ENCODE peak calls at places on chromosomes 6 and 20, in five cellular contexts. G is left ventricle myocardium inferior; U is neural progenitor cell; Y is CD8-positive, alpha-beta memory T cell; S is WERI-Rb-1. F is an unnamed sample.

GRCh38 chr6:110095101-110095500 is 84.4 kb downstream of the WASF1 start:
- DNase-seq in G (no peak), U (no peak), Y (no peak), S (no peak), F (no peak)

GRCh38 chr20:54188132-54188835 is 14.5 kb upstream of the CYP24A1 start:
- DNase-seq in G (no peak), U (no peak), Y (no peak), S (no peak), F (no peak)

GRCh38 chr20:916825-917224 is 691 bp upstream of the ANGPT4 start:
- DNase-seq in G (no peak), U (peak; percentile 13), Y (no peak), S (no peak), F (peak; percentile 66)

GRCh38 chr6:90039911-90040310 is 145.6 kb downstream of the GJA10 start:
- DNase-seq in G (no peak), U (no peak), Y (no peak), S (no peak), F (no peak)

GRCh38 chr6:38262041-38262440 is 377.7 kb downstream of the BTBD9 start:
- DNase-seq in G (no peak), U (no peak), Y (no peak), S (no peak), F (no peak)

GRCh38 chr6:12605888-12606345 is 110.7 kb upstream of the PHACTR1 start:
- DNase-seq in G (peak; percentile 15), U (peak; percentile 85), Y (no peak), S (peak; percentile 73), F (peak; percentile 27)

GRCh38 chr20:44056010-44056698 is 130.8 kb downstream of the JPH2 start:
- DNase-seq in G (no peak), U (peak; percentile 72), Y (peak; percentile 77), S (peak; percentile 45), F (peak; percentile 79)

GRCh38 chr6:43636312-43636667 is 650 bp downstream of the MAD2L1BP start:
- DNase-seq in G (no peak), U (no peak), Y (no peak), S (no peak), F (no peak)

GRCh38 chr6:113018351-113019151 is 671.4 kb downstream of the RFPL4B start:
- DNase-seq in G (no peak), U (no peak), Y (no peak), S (no peak), F (no peak)

GRCh38 chr20:3753098-3753497 is 14.5 kb downstream of the ADISSP start:
- DNase-seq in G (no peak), U (peak; percentile 85), Y (peak; percentile 65), S (peak; percentile 60), F (peak; percentile 94)

GRCh38 chr20:5402903-5403531 is 86.3 kb upstream of the PROKR2 start:
- DNase-seq in G (no peak), U (peak; percentile 67), Y (no peak), S (peak; percentile 59), F (peak; percentile 63)

GRCh38 chr6:125182237-125183018 is 28.9 kb downstream of the TPD52L1 start:
- DNase-seq in G (no peak), U (no peak), Y (no peak), S (no peak), F (no peak)

GRCh38 chr20:18263723-18264122 is 24.6 kb upstream of the ZNF133 start:
- DNase-seq in G (no peak), U (no peak), Y (no peak), S (no peak), F (no peak)

GRCh38 chr20:6469695-6470094 is 297.8 kb upstream of the BMP2 start:
- DNase-seq in G (no peak), U (no peak), Y (no peak), S (no peak), F (no peak)

GRCh38 chr6:29841030-29841429 is 13.4 kb downstream of the HLA-G start:
- DNase-seq in G (no peak), U (no peak), Y (no peak), S (no peak), F (no peak)

GRCh38 chr6:149385998-149386646 is 13.9 kb upstream of the SUMO4 start:
- DNase-seq in G (no peak), U (no peak), Y (no peak), S (no peak), F (no peak)

GRCh38 chr6:149379977-149380376 is 20.1 kb upstream of the SUMO4 start:
- DNase-seq in G (no peak), U (no peak), Y (no peak), S (no peak), F (no peak)

GRCh38 chr6:149384464-149384863 is 15.6 kb upstream of the SUMO4 start:
- DNase-seq in G (no peak), U (no peak), Y (no peak), S (no peak), F (no peak)

GRCh38 chr6:149383371-149383770 is 16.7 kb upstream of the SUMO4 start:
- DNase-seq in G (no peak), U (no peak), Y (no peak), S (no peak), F (no peak)

GRCh38 chr6:149380523-149380922 is 19.5 kb upstream of the SUMO4 start:
- DNase-seq in G (no peak), U (no peak), Y (no peak), S (no peak), F (no peak)
- H3K4me3 ChIP-seq in G (no peak overlapping the region), U (no peak overlapping the region), Y (no peak overlapping the region), S (no peak overlapping the region), F (no peak overlapping the region)

DNA sequence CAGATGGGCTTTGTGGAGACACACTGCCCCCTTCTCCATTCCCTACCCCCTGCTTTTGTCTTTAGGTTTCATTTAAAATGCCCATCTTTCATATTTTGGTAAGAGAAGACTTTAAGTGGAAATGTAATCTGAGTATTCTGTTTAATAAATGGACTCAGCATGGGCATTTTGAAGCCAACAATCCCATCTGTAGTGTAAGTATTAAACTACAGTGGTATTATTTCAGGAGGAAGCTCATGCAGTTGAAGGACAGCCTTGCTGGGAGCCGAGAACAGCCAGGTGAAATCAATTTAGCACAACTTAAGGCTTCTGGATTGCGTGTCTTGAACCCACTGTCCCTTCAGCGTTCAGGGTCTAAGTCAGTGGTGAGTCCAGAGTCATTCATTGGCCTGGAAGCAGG is 63.5 kb downstream of the AKAP12 start:
- DNase-seq in G (no peak), U (no peak), Y (no peak), S (no peak), F (no peak)
- H3K36me3 ChIP-seq in G (peaks cover under 1% of the 10 kb centered on the region), U (no peaks in the 10 kb centered on the region), Y (no peaks in the 10 kb centered on the region), S (no peaks in the 10 kb centered on the region), F (no peaks in the 10 kb centered on the region)

DNA sequence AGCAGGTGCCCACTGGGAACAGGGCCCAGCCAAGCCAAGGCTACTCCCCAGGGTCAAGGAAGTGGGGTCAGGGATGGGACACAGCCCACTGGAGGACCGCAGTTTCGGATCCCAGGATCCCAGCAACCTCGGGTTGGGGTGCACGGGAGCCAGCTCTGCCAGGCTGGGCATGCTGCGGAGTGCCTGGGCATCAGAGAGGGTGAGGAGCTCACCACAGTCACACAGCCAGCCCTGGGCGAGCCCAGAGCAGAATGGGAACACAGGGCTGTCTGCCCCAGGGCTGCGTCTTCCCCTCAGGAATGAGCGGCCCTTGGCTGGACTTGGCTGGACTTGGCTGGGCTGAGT is 74.3 kb upstream of the SLCO4A1 start:
- DNase-seq in G (no peak), U (no peak), Y (no peak), S (no peak), F (no peak)
- H3K27me3 ChIP-seq in G (peaks cover 17% of the 10 kb centered on the region), U (peaks cover 7% of the 10 kb centered on the region), Y (no peaks in the 10 kb centered on the region), S (no peaks in the 10 kb centered on the region), F (no peaks in the 10 kb centered on the region)

GRCh38 chr6:83729871-83730270 is 21.0 kb upstream of the SNAP91 start:
- DNase-seq in G (no peak), U (no peak), Y (no peak), S (no peak), F (no peak)
- H3K4me3 ChIP-seq in G (no peak overlapping the region), U (no peak overlapping the region), Y (no peak overlapping the region), S (no peak overlapping the region), F (no peak overlapping the region)

DNA sequence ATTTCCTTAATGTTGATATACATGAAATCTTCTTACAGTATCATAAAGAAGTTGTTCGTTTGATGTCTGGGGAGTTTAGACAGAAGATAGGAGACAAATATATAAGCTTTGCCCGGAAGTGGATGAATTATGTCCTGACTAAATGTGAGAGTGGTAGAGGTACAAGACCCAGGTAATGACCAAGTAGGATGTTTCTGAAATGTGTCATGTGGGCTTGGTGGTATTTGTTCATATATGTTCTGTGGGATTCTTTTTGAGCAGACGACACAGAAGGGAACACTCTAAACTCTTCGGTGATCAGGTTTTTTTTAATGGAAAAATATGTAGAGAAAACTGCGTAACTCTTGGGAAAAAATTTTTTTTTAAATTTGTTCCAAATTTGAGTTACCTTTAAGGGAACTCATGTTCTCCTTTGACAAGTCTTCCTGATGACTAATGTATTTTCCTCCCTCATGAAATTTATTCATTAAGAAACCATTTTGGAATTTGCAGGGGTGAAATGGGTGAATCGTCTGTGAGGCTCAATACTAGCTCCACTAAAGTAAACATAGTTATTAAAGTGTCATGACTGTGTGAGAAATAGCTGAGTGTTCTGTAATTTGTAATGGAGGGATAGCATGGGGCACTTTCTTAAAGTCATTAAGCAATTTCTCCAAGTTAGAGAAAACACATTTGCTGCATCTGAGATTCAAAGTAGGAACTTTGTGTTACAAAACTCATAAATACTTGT is 100.6 kb downstream of the MAP3K4 start:
- DNase-seq in G (no peak), U (no peak), Y (no peak), S (no peak), F (no peak)
- H3K36me3 ChIP-seq in G (peaks cover 93% of the 10 kb centered on the region), U (peaks cover 17% of the 10 kb centered on the region), Y (peaks cover 30% of the 10 kb centered on the region), S (peaks cover 58% of the 10 kb centered on the region), F (peaks cover 26% of the 10 kb centered on the region)

DNA sequence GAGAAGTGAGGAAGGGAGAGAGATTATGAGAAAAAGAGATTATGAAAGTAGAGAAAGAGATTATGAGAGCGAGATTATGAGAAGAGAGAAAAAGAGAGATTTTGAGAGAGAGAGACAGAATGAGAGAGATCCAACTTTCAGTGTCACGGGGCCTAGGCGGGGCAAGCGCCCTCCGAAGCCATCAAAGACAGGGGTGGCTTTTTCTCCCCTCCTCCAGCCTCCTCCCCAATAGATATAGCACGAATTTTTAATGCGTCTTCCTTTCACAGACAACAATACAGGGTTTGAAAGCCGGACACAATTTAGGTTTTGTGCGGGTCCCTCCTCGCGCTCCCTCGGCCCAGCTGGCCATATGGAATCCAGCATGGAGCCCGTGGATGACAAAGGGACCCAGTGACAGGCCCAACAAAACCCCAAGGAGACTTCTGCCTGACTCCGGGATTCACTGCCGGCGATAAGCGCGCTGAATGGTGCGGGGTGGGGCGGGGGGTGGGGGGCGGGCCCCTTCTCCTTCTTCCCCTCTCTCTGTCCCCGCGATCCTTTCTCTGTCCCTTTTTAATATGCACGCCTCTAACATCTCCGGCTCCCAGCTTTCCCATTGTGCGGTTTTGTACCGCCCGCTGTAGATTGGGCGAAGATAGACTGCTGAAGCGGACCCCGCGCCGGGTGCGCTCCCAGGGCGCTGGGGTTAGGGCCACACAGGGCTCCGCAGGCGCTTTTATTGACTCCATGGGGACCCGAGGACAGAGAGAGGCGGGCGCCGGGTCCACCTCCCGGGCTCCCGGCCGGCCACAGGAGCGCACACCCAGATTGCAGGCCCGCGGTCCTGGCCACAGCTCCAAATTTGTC is 5.4 kb downstream of the NKX2-2 start:
- DNase-seq in G (no peak), U (peak; percentile 61), Y (no peak), S (no peak), F (peak; percentile 70)
- H3K27me3 ChIP-seq in G (peaks cover 100% of the 10 kb centered on the region), U (peaks cover 100% of the 10 kb centered on the region), Y (peaks cover 48% of the 10 kb centered on the region), S (peaks cover 94% of the 10 kb centered on the region), F (peaks cover 90% of the 10 kb centered on the region)

DNA sequence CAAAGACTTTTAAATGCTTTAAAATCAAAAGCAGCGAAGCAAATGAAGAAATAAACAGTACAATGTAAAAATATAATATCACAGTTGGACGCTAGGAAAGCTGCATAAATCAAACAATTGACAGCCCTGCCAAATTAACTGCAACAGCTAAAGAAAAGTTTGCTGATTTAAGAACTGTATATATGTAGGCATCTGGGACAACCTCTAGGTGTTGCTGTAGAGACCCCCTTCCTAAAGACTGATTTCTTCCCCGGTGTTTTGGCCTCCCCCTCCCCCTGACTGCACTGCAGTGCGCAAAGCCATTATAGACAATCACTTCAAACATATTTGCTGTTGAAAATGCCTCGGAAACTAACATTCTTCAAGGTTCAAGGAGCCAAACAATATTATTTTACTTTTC is 1.1 kb downstream of the ELOVL4 start:
- DNase-seq in G (no peak), U (peak; percentile 78), Y (no peak), S (peak; percentile 46), F (peak; percentile 60)
- H3K4me3 ChIP-seq in G (peak overlapping the region; percentile 73), U (peak overlapping the region; percentile 93), Y (peak overlapping the region; percentile 45), S (peak overlapping the region; percentile 92), F (peak overlapping the region; percentile 75)

F was measured in H7.